ENCODE peak calls at places on chromosomes 5 and 9, in eight cellular contexts. One of them, this sample, is unnamed.

GRCh38 chr9:92650839-92651621 is 18.9 kb downstream of the IPPK start:
- DNase-seq in AG09309: peak; percentile 43
- DNase-seq in HT1080: no peak
- DNase-seq in fibroblast of the conjunctiva: peak; percentile 28
- DNase-seq in sciatic nerve: peak; percentile 55
- DNase-seq in iris pigment epithelial cell: peak; percentile 61
- DNase-seq in Ammon's horn: peak; percentile 62
- DNase-seq in Calu3: no peak
- DNase-seq in this sample: no peak

GRCh38 chr9:117415584-117415937 is 704 bp upstream of the ASTN2 start:
- DNase-seq in iris pigment epithelial cell: no peak
- DNase-seq in HT1080: no peak
- DNase-seq in sciatic nerve: no peak
- DNase-seq in Calu3: no peak
- DNase-seq in AG09309: no peak
- DNase-seq in Ammon's horn: no peak
- DNase-seq in fibroblast of the conjunctiva: no peak
- DNase-seq in this sample: no peak

GRCh38 chr5:39631948-39632347 is 207.2 kb upstream of the DAB2 start:
- DNase-seq in fibroblast of the conjunctiva: no peak
- DNase-seq in iris pigment epithelial cell: no peak
- DNase-seq in Ammon's horn: no peak
- DNase-seq in Calu3: no peak
- DNase-seq in AG09309: no peak
- DNase-seq in sciatic nerve: no peak
- DNase-seq in HT1080: no peak
- DNase-seq in this sample: no peak

GRCh38 chr5:127442085-127442484 is 75.4 kb upstream of the PRRC1 start:
- DNase-seq in HT1080: no peak
- DNase-seq in fibroblast of the conjunctiva: no peak
- DNase-seq in iris pigment epithelial cell: peak; percentile 28
- DNase-seq in sciatic nerve: no peak
- DNase-seq in Calu3: no peak
- DNase-seq in AG09309: no peak
- DNase-seq in Ammon's horn: no peak
- DNase-seq in this sample: no peak

GRCh38 chr5:93916872-93917271 is 175.5 kb upstream of the POU5F2 start:
- DNase-seq in HT1080: no peak
- DNase-seq in iris pigment epithelial cell: no peak
- DNase-seq in fibroblast of the conjunctiva: no peak
- DNase-seq in AG09309: no peak
- DNase-seq in sciatic nerve: no peak
- DNase-seq in Ammon's horn: no peak
- DNase-seq in Calu3: no peak
- DNase-seq in this sample: no peak

GRCh38 chr9:107070591-107070990 is 207.6 kb downstream of the ZNF462 start:
- DNase-seq in HT1080: no peak
- DNase-seq in Ammon's horn: no peak
- DNase-seq in iris pigment epithelial cell: no peak
- DNase-seq in Calu3: no peak
- DNase-seq in AG09309: no peak
- DNase-seq in sciatic nerve: no peak
- DNase-seq in fibroblast of the conjunctiva: no peak
- DNase-seq in this sample: no peak

GRCh38 chr9:92438900-92439526 is 14.7 kb upstream of the OMD start:
- DNase-seq in Calu3: no peak
- DNase-seq in fibroblast of the conjunctiva: peak; percentile 32
- DNase-seq in HT1080: no peak
- DNase-seq in sciatic nerve: no peak
- DNase-seq in AG09309: no peak
- DNase-seq in iris pigment epithelial cell: peak; percentile 31
- DNase-seq in Ammon's horn: no peak
- DNase-seq in this sample: no peak

GRCh38 chr9:100474082-100474949 is 1.4 kb downstream of the TMEFF1 start:
- DNase-seq in sciatic nerve: no peak
- DNase-seq in fibroblast of the conjunctiva: no peak
- DNase-seq in iris pigment epithelial cell: no peak
- DNase-seq in AG09309: no peak
- DNase-seq in Calu3: no peak
- DNase-seq in Ammon's horn: peak; percentile 37
- DNase-seq in HT1080: no peak
- DNase-seq in this sample: peak; percentile 13

GRCh38 chr9:126360073-126360472 is 33.4 kb downstream of the MVB12B start:
- DNase-seq in Ammon's horn: no peak
- DNase-seq in HT1080: no peak
- DNase-seq in sciatic nerve: no peak
- DNase-seq in iris pigment epithelial cell: no peak
- DNase-seq in AG09309: no peak
- DNase-seq in fibroblast of the conjunctiva: no peak
- DNase-seq in Calu3: no peak
- DNase-seq in this sample: no peak

GRCh38 chr5:151159649-151160373 is 2.2 kb upstream of the ANXA6 start:
- DNase-seq in fibroblast of the conjunctiva: no peak
- DNase-seq in Ammon's horn: no peak
- DNase-seq in AG09309: no peak
- DNase-seq in HT1080: no peak
- DNase-seq in sciatic nerve: no peak
- DNase-seq in iris pigment epithelial cell: no peak
- DNase-seq in Calu3: no peak
- DNase-seq in this sample: no peak